ENCODE peak calls at places on chromosomes 11 and 22, in ten cellular contexts. One of them, this sample, is unnamed.
A peak's percentile ranks its signal among the peaks of the same experiment; 100 is the strongest.

GRCh38 chr11:120878781-120879180 is 145.1 kb upstream of the TBCEL start:
- DNase-seq in AG09319: no peak
- DNase-seq in H9: no peak
- DNase-seq in chondrocyte: no peak
- DNase-seq in lower lobe of right lung: no peak
- DNase-seq in cardiac fibroblast: no peak
- DNase-seq in astrocyte of the spinal cord: no peak
- DNase-seq in HCT116: no peak
- DNase-seq in AG10803: no peak
- DNase-seq in cardiac muscle cell: no peak
- DNase-seq in this sample: no peak

GRCh38 chr11:2564588-2565440 is 120.0 kb downstream of the KCNQ1 start:
- DNase-seq in AG09319: no peak
- DNase-seq in H9: no peak
- DNase-seq in chondrocyte: no peak
- DNase-seq in lower lobe of right lung: peak; percentile 28
- DNase-seq in cardiac fibroblast: no peak
- DNase-seq in astrocyte of the spinal cord: no peak
- DNase-seq in HCT116: no peak
- DNase-seq in AG10803: no peak
- DNase-seq in cardiac muscle cell: no peak
- DNase-seq in this sample: no peak

GRCh38 chr11:125995313-125995712 is 49.5 kb downstream of the VSIG10L2 start:
- DNase-seq in AG09319: no peak
- DNase-seq in H9: no peak
- DNase-seq in chondrocyte: no peak
- DNase-seq in lower lobe of right lung: no peak
- DNase-seq in cardiac fibroblast: no peak
- DNase-seq in astrocyte of the spinal cord: no peak
- DNase-seq in HCT116: no peak
- DNase-seq in AG10803: no peak
- DNase-seq in cardiac muscle cell: no peak
- DNase-seq in this sample: no peak

GRCh38 chr11:113991170-113991569 is 16.3 kb downstream of the HTR3A start:
- DNase-seq in AG09319: no peak
- DNase-seq in H9: peak; percentile 61
- DNase-seq in chondrocyte: no peak
- DNase-seq in lower lobe of right lung: no peak
- DNase-seq in cardiac fibroblast: peak; percentile 58
- DNase-seq in astrocyte of the spinal cord: peak; percentile 39
- DNase-seq in HCT116: no peak
- DNase-seq in AG10803: no peak
- DNase-seq in cardiac muscle cell: peak; percentile 65
- DNase-seq in this sample: no peak

GRCh38 chr11:1912314-1912878 is 7.1 kb upstream of the TNNT3 start:
- DNase-seq in AG09319: no peak
- DNase-seq in H9: no peak
- DNase-seq in chondrocyte: peak; percentile 17
- DNase-seq in lower lobe of right lung: no peak
- DNase-seq in cardiac fibroblast: no peak
- DNase-seq in astrocyte of the spinal cord: no peak
- DNase-seq in HCT116: no peak
- DNase-seq in AG10803: no peak
- DNase-seq in cardiac muscle cell: no peak
- DNase-seq in this sample: no peak

GRCh38 chr22:39212721-39213376 is 31.9 kb downstream of the PDGFB start:
- DNase-seq in AG09319: no peak
- DNase-seq in H9: peak; percentile 73
- DNase-seq in chondrocyte: peak; percentile 36
- DNase-seq in lower lobe of right lung: peak; percentile 12
- DNase-seq in cardiac fibroblast: peak; percentile 84
- DNase-seq in astrocyte of the spinal cord: no peak
- DNase-seq in HCT116: peak; percentile 56
- DNase-seq in AG10803: no peak
- DNase-seq in cardiac muscle cell: peak; percentile 93
- DNase-seq in this sample: no peak

GRCh38 chr11:125164422-125165110 is at the start of gene PKNOX2:
- DNase-seq in AG09319: no peak
- DNase-seq in H9: peak; percentile 91
- DNase-seq in chondrocyte: peak; percentile 98
- DNase-seq in lower lobe of right lung: peak; percentile 68
- DNase-seq in cardiac fibroblast: peak; percentile 88
- DNase-seq in astrocyte of the spinal cord: peak; percentile 81
- DNase-seq in HCT116: peak; percentile 3
- DNase-seq in AG10803: peak; percentile 43
- DNase-seq in cardiac muscle cell: peak; percentile 89
- DNase-seq in this sample: no peak

GRCh38 chr11:130371004-130371590 is 56.4 kb upstream of the ZBTB44 start:
- DNase-seq in AG09319: no peak
- DNase-seq in H9: no peak
- DNase-seq in chondrocyte: no peak
- DNase-seq in lower lobe of right lung: no peak
- DNase-seq in cardiac fibroblast: no peak
- DNase-seq in astrocyte of the spinal cord: no peak
- DNase-seq in HCT116: no peak
- DNase-seq in AG10803: no peak
- DNase-seq in cardiac muscle cell: no peak
- DNase-seq in this sample: no peak

GRCh38 chr22:41781508-41781906 is 19.0 kb upstream of the CCDC134 start:
- DNase-seq in AG09319: no peak
- DNase-seq in H9: no peak
- DNase-seq in chondrocyte: no peak
- DNase-seq in lower lobe of right lung: no peak
- DNase-seq in cardiac fibroblast: no peak
- DNase-seq in astrocyte of the spinal cord: no peak
- DNase-seq in HCT116: no peak
- DNase-seq in AG10803: no peak
- DNase-seq in cardiac muscle cell: no peak
- DNase-seq in this sample: no peak

GRCh38 chr22:41779889-41780505 is 20.5 kb upstream of the CCDC134 start:
- DNase-seq in AG09319: no peak
- DNase-seq in H9: no peak
- DNase-seq in chondrocyte: no peak
- DNase-seq in lower lobe of right lung: no peak
- DNase-seq in cardiac fibroblast: no peak
- DNase-seq in astrocyte of the spinal cord: no peak
- DNase-seq in HCT116: no peak
- DNase-seq in AG10803: no peak
- DNase-seq in cardiac muscle cell: no peak
- DNase-seq in this sample: no peak

GRCh38 chr22:41780714-41781507 is 19.6 kb upstream of the CCDC134 start:
- DNase-seq in AG09319: no peak
- DNase-seq in H9: no peak
- DNase-seq in chondrocyte: no peak
- DNase-seq in lower lobe of right lung: peak; percentile 83
- DNase-seq in cardiac fibroblast: peak; percentile 79
- DNase-seq in astrocyte of the spinal cord: peak; percentile 8
- DNase-seq in HCT116: no peak
- DNase-seq in AG10803: peak; percentile 56
- DNase-seq in cardiac muscle cell: peak; percentile 68
- DNase-seq in this sample: no peak

GRCh38 chr22:41782751-41783150 is 17.7 kb upstream of the CCDC134 start:
- DNase-seq in AG09319: no peak
- DNase-seq in H9: no peak
- DNase-seq in chondrocyte: no peak
- DNase-seq in lower lobe of right lung: no peak
- DNase-seq in cardiac fibroblast: no peak
- DNase-seq in astrocyte of the spinal cord: no peak
- DNase-seq in HCT116: no peak
- DNase-seq in AG10803: no peak
- DNase-seq in cardiac muscle cell: no peak
- DNase-seq in this sample: no peak

DNA sequence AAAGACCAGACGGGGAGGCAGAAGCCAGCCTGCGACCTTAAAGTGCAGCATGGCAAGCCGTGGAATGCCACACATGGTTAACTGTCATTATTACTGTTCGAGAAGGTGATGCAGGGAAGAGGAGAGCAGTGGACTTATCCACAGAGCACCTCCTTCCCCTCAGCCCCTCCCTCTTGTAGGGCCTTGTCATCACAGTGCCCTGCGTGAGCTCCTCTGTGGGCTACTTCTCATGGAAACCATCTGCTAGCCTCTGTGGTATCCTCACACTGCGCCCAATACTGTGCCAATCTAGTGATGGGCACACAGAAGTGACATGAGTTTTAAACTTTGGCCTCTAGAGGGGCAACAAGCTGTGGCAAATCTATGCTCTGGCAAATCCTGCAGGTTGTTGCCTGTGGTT is 18.2 kb upstream of the CCDC134 start:
- DNase-seq in AG09319: no peak
- DNase-seq in H9: no peak
- DNase-seq in chondrocyte: no peak
- DNase-seq in lower lobe of right lung: no peak
- DNase-seq in cardiac fibroblast: no peak
- DNase-seq in astrocyte of the spinal cord: no peak
- DNase-seq in HCT116: no peak
- DNase-seq in AG10803: no peak
- DNase-seq in cardiac muscle cell: no peak
- DNase-seq in this sample: no peak
- TF ChIP-seq CTCF in AG09319: no peak
- TF ChIP-seq CTCF in H9: no peak
- TF ChIP-seq CTCF in chondrocyte: no peak
- TF ChIP-seq CTCF in lower lobe of right lung: no peak
- TF ChIP-seq CTCF in cardiac fibroblast: no peak
- TF ChIP-seq CTCF in astrocyte of the spinal cord: no peak
- TF ChIP-seq CTCF in HCT116: no peak
- TF ChIP-seq CTCF in AG10803: no peak
- TF ChIP-seq CTCF in cardiac muscle cell: no peak
- TF ChIP-seq CTCF in this sample: no peak

DNA sequence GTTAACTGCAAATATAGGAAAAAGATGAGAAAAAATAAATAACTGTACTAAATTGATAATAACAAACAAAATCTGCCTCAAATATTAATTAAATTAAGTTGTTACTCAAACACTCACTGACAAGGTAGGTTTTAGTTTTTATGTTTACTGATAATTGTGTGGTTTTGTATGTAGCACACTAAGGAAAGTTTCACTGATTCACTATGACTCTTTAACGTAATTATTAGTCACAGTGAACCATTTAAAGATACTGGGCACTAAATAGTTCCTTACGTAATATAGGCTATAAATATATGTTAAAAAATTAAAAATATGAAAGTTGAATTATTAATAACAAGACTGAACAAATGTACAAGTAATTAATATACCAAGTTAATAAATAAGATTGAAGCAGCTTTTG is 2330.0 kb upstream of the RAG2 start:
- DNase-seq in AG09319: no peak
- DNase-seq in H9: no peak
- DNase-seq in chondrocyte: no peak
- DNase-seq in lower lobe of right lung: no peak
- DNase-seq in cardiac fibroblast: no peak
- DNase-seq in astrocyte of the spinal cord: no peak
- DNase-seq in HCT116: no peak
- DNase-seq in AG10803: no peak
- DNase-seq in cardiac muscle cell: no peak
- DNase-seq in this sample: no peak
- TF ChIP-seq CTCF in AG09319: no peak
- TF ChIP-seq CTCF in H9: no peak
- TF ChIP-seq CTCF in chondrocyte: no peak
- TF ChIP-seq CTCF in lower lobe of right lung: no peak
- TF ChIP-seq CTCF in cardiac fibroblast: no peak
- TF ChIP-seq CTCF in astrocyte of the spinal cord: no peak
- TF ChIP-seq CTCF in HCT116: no peak
- TF ChIP-seq CTCF in AG10803: no peak
- TF ChIP-seq CTCF in cardiac muscle cell: no peak
- TF ChIP-seq CTCF in this sample: no peak

DNA sequence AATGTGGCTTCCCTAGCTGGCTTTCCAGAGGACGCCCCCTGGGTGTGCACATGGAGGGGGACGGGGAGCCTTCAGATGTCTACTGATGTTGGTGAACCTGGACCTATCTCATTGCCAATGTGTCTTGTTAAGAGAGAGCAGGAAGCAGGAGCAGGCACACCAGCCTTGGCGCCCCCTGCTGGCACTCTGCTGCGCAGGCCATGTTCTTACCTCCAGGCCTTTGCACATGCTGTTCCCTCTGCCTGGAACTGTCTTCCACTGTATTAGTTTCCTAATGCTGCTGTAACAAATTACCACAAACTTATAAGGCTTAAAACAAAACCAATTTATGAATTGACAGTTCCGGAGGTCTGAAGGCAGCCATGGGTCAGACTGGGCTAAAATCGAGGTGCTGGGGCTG is 23.6 kb upstream of the MN1 start:
- DNase-seq in AG09319: no peak
- DNase-seq in H9: no peak
- DNase-seq in chondrocyte: no peak
- DNase-seq in lower lobe of right lung: no peak
- DNase-seq in cardiac fibroblast: no peak
- DNase-seq in astrocyte of the spinal cord: no peak
- DNase-seq in HCT116: no peak
- DNase-seq in AG10803: no peak
- DNase-seq in cardiac muscle cell: no peak
- DNase-seq in this sample: no peak
- TF ChIP-seq CTCF in AG09319: peak; percentile 17
- TF ChIP-seq CTCF in H9: peak; percentile 74
- TF ChIP-seq CTCF in chondrocyte: peak; percentile 59
- TF ChIP-seq CTCF in lower lobe of right lung: peak; percentile 27
- TF ChIP-seq CTCF in cardiac fibroblast: peak; percentile 44
- TF ChIP-seq CTCF in astrocyte of the spinal cord: peak; percentile 46
- TF ChIP-seq CTCF in HCT116: peak; percentile 69
- TF ChIP-seq CTCF in AG10803: peak; percentile 28
- TF ChIP-seq CTCF in cardiac muscle cell: peak; percentile 29
- TF ChIP-seq CTCF in this sample: peak; percentile 38

GRCh38 chr11:109426442-109426841 is 4.5 kb downstream of the C11orf87 start:
- DNase-seq in AG09319: no peak
- DNase-seq in H9: no peak
- DNase-seq in chondrocyte: no peak
- DNase-seq in lower lobe of right lung: no peak
- DNase-seq in cardiac fibroblast: peak; percentile 3
- DNase-seq in astrocyte of the spinal cord: no peak
- DNase-seq in HCT116: no peak
- DNase-seq in AG10803: no peak
- DNase-seq in cardiac muscle cell: no peak
- DNase-seq in this sample: no peak

GRCh38 chr11:109423860-109424190 is 1.8 kb downstream of the C11orf87 start:
- DNase-seq in AG09319: no peak
- DNase-seq in H9: no peak
- DNase-seq in chondrocyte: no peak
- DNase-seq in lower lobe of right lung: no peak
- DNase-seq in cardiac fibroblast: no peak
- DNase-seq in astrocyte of the spinal cord: no peak
- DNase-seq in HCT116: no peak
- DNase-seq in AG10803: no peak
- DNase-seq in cardiac muscle cell: no peak
- DNase-seq in this sample: no peak

GRCh38 chr11:109423114-109423859 is 1.3 kb downstream of the C11orf87 start:
- DNase-seq in AG09319: no peak
- DNase-seq in H9: peak; percentile 44
- DNase-seq in chondrocyte: peak; percentile 85
- DNase-seq in lower lobe of right lung: no peak
- DNase-seq in cardiac fibroblast: peak; percentile 18
- DNase-seq in astrocyte of the spinal cord: peak; percentile 39
- DNase-seq in HCT116: no peak
- DNase-seq in AG10803: no peak
- DNase-seq in cardiac muscle cell: peak; percentile 42
- DNase-seq in this sample: no peak

GRCh38 chr11:109424893-109425292 is 2.9 kb downstream of the C11orf87 start:
- DNase-seq in AG09319: no peak
- DNase-seq in H9: peak; percentile 73
- DNase-seq in chondrocyte: no peak
- DNase-seq in lower lobe of right lung: peak; percentile 47
- DNase-seq in cardiac fibroblast: no peak
- DNase-seq in astrocyte of the spinal cord: no peak
- DNase-seq in HCT116: no peak
- DNase-seq in AG10803: no peak
- DNase-seq in cardiac muscle cell: no peak
- DNase-seq in this sample: no peak

GRCh38 chr11:109425554-109425953 is 3.6 kb downstream of the C11orf87 start:
- DNase-seq in AG09319: no peak
- DNase-seq in H9: no peak
- DNase-seq in chondrocyte: no peak
- DNase-seq in lower lobe of right lung: no peak
- DNase-seq in cardiac fibroblast: peak; percentile 6
- DNase-seq in astrocyte of the spinal cord: no peak
- DNase-seq in HCT116: no peak
- DNase-seq in AG10803: peak; percentile 47
- DNase-seq in cardiac muscle cell: no peak
- DNase-seq in this sample: no peak
- TF ChIP-seq CTCF in AG09319: no peak
- TF ChIP-seq CTCF in H9: no peak
- TF ChIP-seq CTCF in chondrocyte: peak; percentile 57
- TF ChIP-seq CTCF in lower lobe of right lung: no peak
- TF ChIP-seq CTCF in cardiac fibroblast: no peak
- TF ChIP-seq CTCF in astrocyte of the spinal cord: peak; percentile 2
- TF ChIP-seq CTCF in HCT116: peak; percentile 20
- TF ChIP-seq CTCF in AG10803: peak; percentile 33
- TF ChIP-seq CTCF in cardiac muscle cell: peak; percentile 19
- TF ChIP-seq CTCF in this sample: peak; percentile 42

This sample was measured in AG09309.